ENCODE peak calls at places on chromosomes 11 and 22, in four cellular contexts. L, S, D and T are unnamed samples. For H3K4me1, the result is how much of the 10 kb centered on the place peaks cover.

GRCh38 chr22:37741312-37741795 is 44.5 kb downstream of the TRIOBP start:
- DNase-seq in L (peak), S (peak), D (peak), T (peak)

GRCh38 chr11:85922367-85922766 is 67.2 kb downstream of the CCDC83 start:
- DNase-seq in L (no peak), S (no peak), D (no peak), T (no peak)

GRCh38 chr11:128180446-128181089 is 406.8 kb downstream of the ETS1 start:
- DNase-seq in L (no peak), S (no peak), D (no peak), T (no peak)

GRCh38 chr11:114615448-114616361 is 20.1 kb upstream of the NXPE4 start:
- DNase-seq in L (no peak), S (no peak), D (no peak), T (no peak)

GRCh38 chr22:21923163-21923561 is 29.5 kb downstream of the PPM1F start:
- DNase-seq in L (no peak), S (no peak), D (no peak), T (no peak)

GRCh38 chr11:86760577-86760976 is 39.8 kb upstream of the PRSS23 start:
- DNase-seq in L (no peak), S (no peak), D (no peak), T (no peak)

GRCh38 chr22:42439821-42440674 is 7.8 kb upstream of the NFAM1 start:
- DNase-seq in L (no peak), S (no peak), D (peak), T (peak)

GRCh38 chr11:56331861-56332491 is 13.9 kb upstream of the OR8K1 start:
- DNase-seq in L (no peak), S (no peak), D (peak), T (no peak)

GRCh38 chr11:18408558-18409242 is 3.4 kb upstream of the LDHC start:
- DNase-seq in L (no peak), S (no peak), D (no peak), T (no peak)

GRCh38 chr11:20118209-20118608 is 42.1 kb downstream of the DBX1 start:
- DNase-seq in L (no peak), S (no peak), D (no peak), T (no peak)

GRCh38 chr11:69293819-69294505 is at the start of gene MYEOV:
- DNase-seq in L (peak), S (no peak), D (peak), T (no peak)

GRCh38 chr11:2787816-2788750 is 88.3 kb upstream of the KCNQ1OT1 start:
- DNase-seq in L (peak), S (peak), D (peak), T (no peak)

GRCh38 chr11:62251698-62252097 is 9.7 kb downstream of the SCGB1D2 start:
- DNase-seq in L (no peak), S (no peak), D (no peak), T (no peak)

GRCh38 chr22:48199667-48200066 is 1437.2 kb downstream of the TBC1D22A start:
- DNase-seq in L (no peak), S (no peak), D (no peak), T (no peak)

GRCh38 chr11:96271777-96272176 is 71.2 kb downstream of the MAML2 start:
- DNase-seq in L (no peak), S (no peak), D (no peak), T (no peak)
- H3K4me1 ChIP-seq in L (under half), S (under half), D (under half), T (under half)

GRCh38 chr11:76348348-76348747 is 32.6 kb downstream of the THAP12 start:
- DNase-seq in L (no peak), S (no peak), D (no peak), T (no peak)
- H3K4me1 ChIP-seq in L (under half), S (under half), D (under half), T (under half)

DNA sequence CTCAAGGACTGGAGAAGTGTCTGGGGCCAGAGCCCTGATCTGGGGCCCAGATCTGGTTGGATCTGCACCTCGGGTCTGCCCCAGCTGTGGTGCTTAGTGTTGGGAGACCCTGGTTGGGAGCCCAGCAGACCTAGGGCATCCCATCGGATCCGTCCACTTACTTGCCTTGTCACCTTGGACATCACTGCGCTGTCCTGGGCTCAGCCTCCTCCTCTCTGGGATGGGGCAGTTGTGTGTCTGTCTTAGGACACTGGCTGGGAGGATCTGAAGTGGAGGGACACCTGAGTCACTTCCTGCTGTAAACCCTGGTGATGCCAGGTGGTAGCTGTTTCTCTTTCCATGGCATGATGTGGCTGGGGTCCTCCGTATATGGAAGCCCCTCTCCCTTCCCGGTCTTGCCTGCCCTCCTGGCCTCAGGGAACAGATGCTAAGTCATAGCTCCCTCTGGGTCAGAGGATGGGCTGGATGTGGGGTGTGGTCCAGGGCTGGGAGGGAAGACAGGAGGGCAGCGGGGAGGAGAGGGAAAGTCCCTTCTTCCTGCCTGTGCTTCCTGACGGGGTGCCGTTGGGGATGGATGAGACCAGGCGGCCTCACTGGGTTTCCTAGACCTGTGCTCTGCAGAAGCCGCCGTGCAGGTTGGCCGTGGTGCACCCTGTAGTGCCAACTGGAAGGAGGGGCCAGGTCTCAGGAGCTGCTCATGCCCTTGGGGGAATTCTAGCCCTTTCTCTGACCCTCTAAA is 12.1 kb upstream of the OMP start:
- DNase-seq in L (no peak), S (no peak), D (peak), T (no peak)
- H3K4me1 ChIP-seq in L (under half), S (under half), D (under half), T (under half)

DNA sequence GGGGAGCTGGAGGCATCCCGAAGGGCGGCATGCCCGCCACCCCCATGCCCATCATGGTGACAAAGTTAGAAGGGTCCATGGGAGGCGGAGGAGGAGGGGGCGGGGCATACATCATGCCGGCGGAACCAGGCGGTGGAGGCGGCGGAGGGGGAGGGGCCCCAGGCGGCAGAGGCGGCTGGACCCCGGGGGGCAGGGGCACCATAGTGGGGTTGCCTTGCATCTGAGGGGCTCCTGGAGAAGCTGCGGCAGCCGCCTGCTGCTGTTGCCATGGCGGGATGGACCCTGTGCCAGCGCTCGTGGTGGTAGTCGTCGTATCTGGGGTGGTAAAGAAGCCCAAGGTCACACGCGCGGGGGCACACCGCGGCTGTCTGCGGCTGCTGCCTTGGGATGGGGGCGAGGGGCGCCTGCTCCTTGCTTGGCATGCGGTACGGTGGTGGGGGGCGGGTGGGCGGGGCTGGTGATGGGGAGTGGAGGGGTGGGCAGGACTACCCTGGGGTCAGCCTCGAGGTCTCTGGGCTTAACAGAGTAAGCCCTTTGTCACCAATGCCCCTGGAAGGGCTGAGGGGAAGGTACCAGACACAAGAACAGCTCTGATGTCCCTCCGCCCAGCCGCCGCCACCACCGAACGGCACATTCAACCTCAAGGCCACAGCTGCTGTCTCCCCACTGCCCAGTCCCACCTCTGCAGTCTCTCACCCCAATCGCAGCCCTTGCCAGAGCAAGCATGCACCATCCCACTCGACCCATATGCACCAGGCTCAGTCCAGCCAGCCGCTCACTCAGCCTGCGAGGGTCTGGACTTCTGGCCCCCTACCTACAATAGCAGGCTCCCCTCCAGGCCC is 6.3 kb upstream of the PYGM start:
- DNase-seq in L (no peak), S (no peak), D (peak), T (no peak)
- H3K4me1 ChIP-seq in L (under half), S (under half), D (under half), T (under half)

DNA sequence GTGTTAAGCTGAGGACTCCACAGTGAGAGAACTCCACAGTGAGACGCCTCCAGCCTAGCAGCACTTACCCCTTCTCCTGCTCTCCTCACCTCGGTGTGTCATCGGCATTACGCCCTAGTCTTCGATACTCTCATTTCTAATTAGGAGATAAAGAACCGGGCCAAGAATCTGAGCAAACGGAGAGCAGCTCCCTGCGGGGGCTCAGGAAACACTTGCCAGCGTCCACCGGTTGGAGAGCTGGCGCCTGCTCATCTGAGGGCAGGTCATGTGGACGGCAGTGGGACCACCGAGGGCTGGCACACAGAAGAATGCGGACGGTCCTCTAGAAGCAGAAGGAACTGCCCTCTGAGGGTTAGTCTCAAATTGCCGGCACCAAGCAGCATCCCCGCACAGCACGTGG is 13.0 kb downstream of the CERK start:
- DNase-seq in L (no peak), S (no peak), D (no peak), T (no peak)
- H3K4me1 ChIP-seq in L (under half), S (under half), D (under half), T (under half)

GRCh38 chr11:58907780-58908179 is 31.5 kb upstream of the GLYATL1 start:
- DNase-seq in L (no peak), S (no peak), D (no peak), T (no peak)

GRCh38 chr11:58902881-58903280 is 36.4 kb upstream of the GLYATL1 start:
- DNase-seq in L (no peak), S (no peak), D (no peak), T (no peak)

GRCh38 chr11:58905141-58905715 is 34.1 kb upstream of the GLYATL1 start:
- DNase-seq in L (peak), S (peak), D (no peak), T (no peak)

GRCh38 chr11:58900479-58901420 is 38.5 kb upstream of the GLYATL1 start:
- DNase-seq in L (peak), S (peak), D (no peak), T (no peak)

GRCh38 chr11:58905716-58906547 is 33.4 kb upstream of the GLYATL1 start:
- DNase-seq in L (peak), S (peak), D (no peak), T (no peak)
- H3K4me1 ChIP-seq in L (under half), S (under half), D (under half), T (under half)

DNA sequence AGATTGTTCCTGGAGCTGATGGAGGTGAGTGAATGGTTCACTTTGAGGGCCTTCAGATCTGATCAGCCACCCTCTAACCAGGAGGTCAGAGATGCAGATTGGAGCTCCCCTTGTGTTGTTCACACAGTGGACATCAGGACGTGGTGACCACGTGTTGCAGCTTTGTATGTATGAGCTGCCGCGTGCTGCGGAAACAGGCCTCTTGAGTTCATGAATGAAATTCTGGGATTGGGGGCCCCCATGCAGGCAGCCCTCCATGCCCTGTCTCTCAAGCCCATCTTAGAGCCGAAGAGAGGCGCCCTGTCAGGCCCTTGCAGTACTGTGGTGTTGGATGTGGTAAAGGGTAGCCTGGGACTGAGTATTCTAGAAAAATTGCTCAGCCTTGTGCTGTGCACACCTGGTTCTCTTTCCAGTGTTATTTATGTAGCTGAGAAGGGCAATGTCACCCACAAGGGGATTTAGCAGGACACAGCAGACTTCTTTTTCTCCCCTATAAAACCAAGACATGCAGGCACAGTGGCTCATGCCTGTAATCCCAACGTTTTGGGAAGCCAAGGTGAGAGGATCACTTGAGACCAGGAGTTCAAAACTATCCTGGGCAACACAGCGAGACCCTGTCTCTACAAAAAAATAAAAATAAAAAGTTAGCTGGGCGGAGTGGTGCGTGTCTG is 64.9 kb downstream of the MED15 start:
- DNase-seq in L (no peak), S (no peak), D (no peak), T (no peak)
- H3K4me1 ChIP-seq in L (under half), S (under half), D (under half), T (under half)

GRCh38 chr22:31635638-31636306 is 26.2 kb downstream of the PISD start:
- DNase-seq in L (no peak), S (no peak), D (no peak), T (no peak)
- H3K4me1 ChIP-seq in L (under half), S (under half), D (under half), T (under half)